ENCODE peak calls at places on chromosomes 3 and 15, in six cellular contexts. J is HepG2, W is K562, V is NT2/D1, I is H1, N is GM12878. H is an unnamed sample.

GRCh38 chr3:95731753-95732152 is 1082.6 kb upstream of the EPHA6 start:
- DNase-seq in J (no peak), W (no peak), V (no peak), I (no peak), N (no peak), H (no peak)

GRCh38 chr3:137768361-137769320 is 4.5 kb downstream of the SOX14 start:
- DNase-seq in J (no peak), W (no peak), V (no peak), I (no peak), N (no peak), H (no peak)

GRCh38 chr3:32818431-32819085 is 761 bp downstream of the TRIM71 start:
- DNase-seq in J (no peak), W (no peak), V (no peak), I (no peak), N (no peak), H (no peak)

GRCh38 chr15:84659904-84660781 is 2.1 kb upstream of the NMB start:
- DNase-seq in J (no peak), W (no peak), V (no peak), I (no peak), N (no peak), H (no peak)

GRCh38 chr3:186053954-186054353 is 54.9 kb downstream of the ETV5 start:
- DNase-seq in J (no peak), W (no peak), V (no peak), I (no peak), N (no peak), H (no peak)

GRCh38 chr3:52288674-52289073 is 1.0 kb downstream of the GLYCTK start:
- DNase-seq in J (no peak), W (no peak), V (no peak), I (no peak), N (no peak), H (no peak)

GRCh38 chr3:115581347-115582135 is 41.8 kb upstream of the GAP43 start:
- DNase-seq in J (no peak), W (no peak), V (peak), I (no peak), N (no peak), H (no peak)

GRCh38 chr3:64122476-64122875 is 99.2 kb upstream of the PSMD6 start:
- DNase-seq in J (no peak), W (no peak), V (no peak), I (no peak), N (no peak), H (no peak)

GRCh38 chr3:195116393-195117185 is 154.4 kb downstream of the XXYLT1 start:
- DNase-seq in J (no peak), W (no peak), V (no peak), I (no peak), N (no peak), H (no peak)

GRCh38 chr15:22258402-22259150 is 178.2 kb downstream of the OR4M2 start:
- DNase-seq in J (no peak), W (no peak), V (no peak), I (no peak), N (no peak), H (no peak)

GRCh38 chr3:107753494-107753893 is 230.7 kb downstream of the BBX start:
- DNase-seq in J (peak), W (no peak), V (peak), I (no peak), N (no peak), H (peak)

GRCh38 chr3:129197341-129197740 is 13.6 kb upstream of the CNBP start:
- DNase-seq in J (no peak), W (no peak), V (no peak), I (no peak), N (no peak), H (no peak)

GRCh38 chr15:73109751-73110150 is 57.5 kb downstream of the NEO1 start:
- DNase-seq in J (no peak), W (no peak), V (no peak), I (no peak), N (no peak), H (no peak)

GRCh38 chr3:121752772-121753171 is 3.2 kb upstream of the GOLGB1 start:
- DNase-seq in J (no peak), W (no peak), V (no peak), I (no peak), N (no peak), H (no peak)

GRCh38 chr3:121758727-121759450 is 9.3 kb upstream of the GOLGB1 start:
- DNase-seq in J (no peak), W (no peak), V (no peak), I (no peak), N (no peak), H (no peak)

GRCh38 chr3:121759541-121760202 is 10.1 kb upstream of the GOLGB1 start:
- DNase-seq in J (no peak), W (no peak), V (no peak), I (no peak), N (no peak), H (no peak)

GRCh38 chr3:121757812-121758545 is 8.4 kb upstream of the GOLGB1 start:
- DNase-seq in J (no peak), W (no peak), V (no peak), I (no peak), N (no peak), H (no peak)

GRCh38 chr3:121757087-121757811 is 7.7 kb upstream of the GOLGB1 start:
- DNase-seq in J (no peak), W (no peak), V (no peak), I (no peak), N (no peak), H (no peak)
- TF ChIP-seq ZNF274 in J (no peak), W (no peak), V (no peak), I (no peak), N (no peak), H (no peak)

DNA sequence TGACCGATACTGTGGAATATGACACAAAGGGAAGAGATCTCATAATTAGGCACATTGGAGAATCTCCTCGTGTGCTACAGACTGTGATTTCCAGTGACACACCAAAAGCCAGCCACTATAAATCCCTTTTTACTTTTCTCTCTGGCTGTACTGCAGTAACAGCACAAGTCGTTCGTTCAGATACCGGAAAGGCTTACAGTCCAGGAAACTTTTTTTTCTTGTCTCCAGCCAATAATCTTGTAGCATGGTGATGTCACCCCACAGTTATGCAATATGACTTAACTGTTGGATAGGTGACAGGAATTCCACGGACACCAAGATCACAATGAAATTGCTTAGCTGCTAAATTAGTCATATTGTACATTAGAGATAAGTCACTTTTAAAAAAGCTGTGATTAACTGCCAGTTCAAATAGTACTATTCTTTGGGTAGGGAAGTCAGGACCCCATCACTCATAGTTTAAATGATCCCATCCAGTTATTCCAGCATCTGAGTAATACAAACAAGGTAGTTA is 36.3 kb upstream of the TSC22D2 start:
- DNase-seq in J (peak), W (peak), V (no peak), I (no peak), N (no peak), H (peak)
- TF ChIP-seq ZNF274 in J (no peak), W (no peak), V (no peak), I (no peak), N (no peak), H (no peak)

DNA sequence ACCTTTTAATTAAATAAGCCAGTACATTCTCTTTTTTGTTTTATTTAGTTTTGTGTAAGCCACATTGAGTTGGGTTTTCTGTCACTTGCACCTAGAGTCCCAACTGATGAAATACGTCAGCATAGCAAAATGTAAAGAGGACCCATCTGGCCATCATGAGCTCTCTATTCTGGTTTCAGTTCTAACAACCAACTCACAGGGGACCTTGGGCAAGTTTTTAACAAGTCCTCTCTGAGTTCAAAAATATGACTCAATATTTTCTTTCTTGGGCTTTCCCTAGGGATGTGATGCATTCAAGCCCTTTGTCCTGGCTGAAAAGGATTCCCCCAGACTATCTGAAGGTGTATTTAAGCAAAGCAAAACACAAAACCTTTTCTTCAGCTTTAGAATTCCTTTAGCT is 32.9 kb downstream of the PLCH1 start:
- DNase-seq in J (no peak), W (no peak), V (no peak), I (no peak), N (peak), H (no peak)
- TF ChIP-seq ZNF274 in J (no peak), W (no peak), V (no peak), I (no peak), N (no peak), H (no peak)

GRCh38 chr15:59995568-59996349 is 8.4 kb upstream of the FOXB1 start:
- DNase-seq in J (no peak), W (no peak), V (no peak), I (no peak), N (no peak), H (no peak)

GRCh38 chr15:59993950-59994401 is 10.1 kb upstream of the FOXB1 start:
- DNase-seq in J (no peak), W (no peak), V (no peak), I (no peak), N (no peak), H (no peak)

GRCh38 chr15:59993041-59993750 is 10.9 kb upstream of the FOXB1 start:
- DNase-seq in J (no peak), W (no peak), V (no peak), I (no peak), N (no peak), H (no peak)

GRCh38 chr15:59996498-59997041 is 7.5 kb upstream of the FOXB1 start:
- DNase-seq in J (peak), W (no peak), V (no peak), I (no peak), N (no peak), H (no peak)

DNA sequence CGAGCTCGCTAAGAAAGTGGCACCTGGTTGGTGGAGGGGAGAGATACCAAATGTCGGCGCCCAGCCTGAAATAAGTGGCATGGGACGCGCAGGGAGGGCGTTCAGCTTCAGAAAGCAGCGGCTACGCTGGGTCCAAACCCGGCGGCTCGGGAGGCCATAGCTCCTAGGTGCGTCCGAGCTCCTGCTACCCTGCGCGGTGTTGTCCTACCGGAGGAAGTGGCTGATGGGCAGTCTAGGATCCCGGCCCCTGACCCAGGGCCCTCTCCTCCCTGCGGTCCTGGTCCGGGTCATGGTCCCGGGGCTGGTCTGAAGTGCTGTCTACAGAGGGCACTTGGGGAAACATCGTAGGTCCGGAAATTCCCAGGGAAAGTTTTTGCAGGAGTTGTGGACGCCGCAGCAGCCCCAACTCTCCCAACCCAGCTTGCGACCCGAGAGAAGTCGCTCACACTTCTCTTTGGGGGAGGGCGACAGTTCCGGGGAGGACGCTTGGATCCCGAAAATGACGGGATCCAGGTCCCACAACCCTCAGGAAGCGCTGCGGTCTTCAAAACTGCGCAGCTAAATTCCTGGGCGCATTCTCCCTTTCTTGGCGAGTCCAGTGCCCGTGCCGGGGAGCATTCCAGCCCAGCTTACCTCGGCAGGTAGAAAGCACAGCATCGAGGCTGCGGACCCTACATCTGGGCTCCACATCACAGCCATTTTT is 9.1 kb upstream of the FOXB1 start:
- DNase-seq in J (no peak), W (no peak), V (no peak), I (no peak), N (no peak), H (no peak)
- TF ChIP-seq ZNF274 in J (no peak), W (no peak), V (no peak), I (no peak), N (no peak), H (no peak)

DNA sequence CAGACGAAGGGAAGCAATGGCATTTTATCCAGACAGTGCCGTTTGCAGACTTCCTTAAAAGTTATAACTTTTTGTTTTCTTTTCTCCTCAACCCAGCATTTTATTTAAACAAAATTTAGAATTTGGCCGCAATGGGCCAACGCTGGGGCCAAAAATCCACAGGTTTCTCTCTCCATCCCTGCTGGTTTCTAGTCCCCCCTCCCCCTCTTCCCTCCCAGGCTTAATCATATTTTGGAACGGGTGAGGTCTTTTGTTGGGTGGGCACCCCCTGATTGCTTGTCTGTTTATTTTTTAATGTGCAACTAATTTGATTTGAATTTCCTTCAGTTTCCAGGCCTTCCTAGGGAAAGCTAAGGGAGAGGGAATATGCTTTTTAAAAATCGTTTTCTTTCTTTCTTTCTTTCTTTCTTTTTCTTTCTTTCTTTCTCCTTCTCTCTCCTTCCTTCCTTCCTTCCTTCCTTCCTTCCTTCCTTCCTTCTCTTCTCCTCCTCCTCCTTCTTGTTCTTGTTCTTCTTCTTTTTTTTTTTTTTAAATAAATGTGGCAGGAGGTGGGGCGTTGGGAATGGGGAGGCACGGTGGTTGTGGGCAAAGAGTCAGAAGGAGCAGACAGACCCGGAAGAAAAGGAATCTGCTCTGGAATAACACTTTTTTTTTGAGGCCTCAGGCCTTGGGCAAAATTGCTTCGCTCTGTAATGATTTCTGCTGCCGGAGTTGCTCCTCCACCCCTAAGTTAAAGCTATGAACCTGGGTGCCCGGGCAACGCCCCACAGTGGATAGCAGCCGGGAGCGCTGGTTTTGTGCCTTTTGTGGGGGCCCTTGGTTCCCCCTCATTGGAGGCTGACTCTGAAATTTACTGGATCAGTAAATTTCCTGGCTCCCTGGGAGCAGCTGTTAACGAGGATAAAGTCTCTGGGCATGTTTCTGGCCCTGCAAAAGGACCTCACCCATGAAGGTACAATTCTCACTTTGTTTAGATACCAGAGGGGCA is 1.9 kb downstream of the FNDC3B start:
- DNase-seq in J (no peak), W (no peak), V (no peak), I (no peak), N (no peak), H (no peak)
- TF ChIP-seq ZNF274 in J (no peak), W (no peak), V (no peak), I (no peak), N (no peak), H (no peak)

GRCh38 chr3:48819234-48820221 is 28.1 kb downstream of the PRKAR2A start:
- DNase-seq in J (no peak), W (no peak), V (no peak), I (no peak), N (no peak), H (no peak)

GRCh38 chr3:48826451-48826850 is 21.2 kb downstream of the PRKAR2A start:
- DNase-seq in J (no peak), W (no peak), V (no peak), I (no peak), N (no peak), H (no peak)

DNA sequence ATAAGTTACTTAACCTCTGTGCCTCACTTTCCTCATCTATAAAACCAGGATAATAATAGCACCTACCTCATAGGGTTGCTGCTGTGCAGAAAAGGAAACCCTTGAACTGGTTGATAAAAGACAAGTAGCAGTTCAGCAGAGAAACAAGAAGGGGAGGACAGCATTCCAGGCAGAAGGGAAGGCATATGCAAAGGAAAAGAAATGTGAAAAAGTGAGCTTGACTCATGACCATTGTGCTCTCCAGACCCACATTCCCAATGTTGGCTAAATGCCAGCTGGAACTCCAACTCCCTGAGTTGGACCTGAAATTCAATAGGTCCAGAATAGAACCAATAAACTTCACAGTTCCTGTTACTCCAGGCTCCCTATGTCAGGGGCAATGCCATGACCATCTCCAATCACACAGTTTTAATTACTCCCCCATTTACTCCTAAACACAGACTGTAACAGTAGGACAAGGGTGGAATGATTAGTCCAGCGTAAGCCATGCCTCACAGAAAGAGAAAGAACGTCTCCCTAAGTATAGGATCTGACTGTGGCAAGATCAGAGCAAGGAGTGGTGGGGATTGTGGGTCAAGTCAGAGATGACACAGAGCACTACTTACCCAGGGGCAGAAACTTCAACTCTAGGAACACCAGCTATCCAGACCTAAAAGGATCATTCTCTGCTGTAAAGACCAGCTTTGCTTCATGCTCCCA is 26.9 kb downstream of the PRKAR2A start:
- DNase-seq in J (peak), W (no peak), V (no peak), I (no peak), N (no peak), H (no peak)
- TF ChIP-seq ZNF274 in J (no peak), W (no peak), V (no peak), I (no peak), N (no peak), H (no peak)